ENCODE peak calls at places on chromosomes 5 and 9, in eight cellular contexts. Y is germinal center, X is GM12865, N is MV-4-11, W is HEK293T, H is WTC11, G is Kasumi-1, F is IMR-90. C is an unnamed sample.

GRCh38 chr9:81389569-81389993 is 299.8 kb downstream of the TLE1 start:
- DNase-seq in Y (no peak), X (no peak), N (no peak), W (no peak), H (no peak), G (no peak), F (peak; percentile 99), C (peak; percentile 30)

GRCh38 chr5:80957031-80957761 is 3.0 kb upstream of the RASGRF2 start:
- DNase-seq in Y (no peak), X (no peak), N (no peak), W (no peak), H (no peak), G (no peak), F (no peak), C (peak; percentile 53)

GRCh38 chr5:73464016-73464745 is 15.6 kb upstream of the FOXD1 start:
- DNase-seq in Y (no peak), X (no peak), N (no peak), W (no peak), H (no peak), G (no peak), F (peak; percentile 68), C (no peak)

GRCh38 chr9:38315085-38315595 is 77.4 kb upstream of the ALDH1B1 start:
- DNase-seq in Y (no peak), X (no peak), N (no peak), W (no peak), H (no peak), G (no peak), F (no peak), C (no peak)

GRCh38 chr5:2805080-2805479 is 53.6 kb upstream of the IRX2 start:
- DNase-seq in Y (no peak), X (no peak), N (no peak), W (no peak), H (peak; percentile 75), G (no peak), F (no peak), C (no peak)

GRCh38 chr5:143066556-143067281 is 296.5 kb downstream of the ARHGAP26 start:
- DNase-seq in Y (peak; percentile 55), X (peak; percentile 89), N (peak; percentile 29), W (no peak), H (no peak), G (no peak), F (no peak), C (no peak)

GRCh38 chr5:137752873-137753226 is 1.3 kb downstream of the HNRNPA0 start:
- DNase-seq in Y (no peak), X (no peak), N (peak; percentile 31), W (peak; percentile 17), H (peak; percentile 40), G (peak; percentile 69), F (no peak), C (peak; percentile 53)

GRCh38 chr9:133691659-133692363 is 46.3 kb downstream of the SARDH start:
- DNase-seq in Y (no peak), X (no peak), N (no peak), W (no peak), H (no peak), G (no peak), F (peak; percentile 43), C (no peak)

GRCh38 chr5:78887384-78888118 is 97.6 kb downstream of the ARSB start:
- DNase-seq in Y (peak; percentile 64), X (peak; percentile 86), N (peak; percentile 86), W (no peak), H (no peak), G (peak; percentile 56), F (peak; percentile 25), C (no peak)

GRCh38 chr5:149282966-149283332 is 11.3 kb downstream of the AFAP1L1 start:
- DNase-seq in Y (no peak), X (no peak), N (no peak), W (no peak), H (no peak), G (no peak), F (no peak), C (no peak)

GRCh38 chr5:6423327-6424109 is 25.1 kb upstream of the UBE2QL1 start:
- DNase-seq in Y (no peak), X (no peak), N (no peak), W (no peak), H (no peak), G (no peak), F (no peak), C (no peak)

GRCh38 chr9:133759946-133760345 is 21.8 kb upstream of the SARDH start:
- DNase-seq in Y (no peak), X (no peak), N (no peak), W (no peak), H (no peak), G (no peak), F (no peak), C (no peak)

GRCh38 chr5:150763023-150763793 is 4.4 kb upstream of the DCTN4 start:
- DNase-seq in Y (no peak), X (no peak), N (peak; percentile 98), W (no peak), H (no peak), G (peak; percentile 93), F (peak; percentile 67), C (no peak)

GRCh38 chr5:133612021-133612860 is at the start of gene FSTL4:
- DNase-seq in Y (peak; percentile 75), X (peak; percentile 11), N (no peak), W (peak; percentile 55), H (peak; percentile 75), G (no peak), F (no peak), C (peak; percentile 29)

GRCh38 chr9:18795947-18796705 is 236.9 kb downstream of the SAXO1 start:
- DNase-seq in Y (no peak), X (no peak), N (no peak), W (no peak), H (no peak), G (no peak), F (peak; percentile 61), C (no peak)

GRCh38 chr5:33319151-33319550 is 121.6 kb upstream of the TARS1 start:
- DNase-seq in Y (no peak), X (no peak), N (no peak), W (no peak), H (no peak), G (no peak), F (no peak), C (no peak)

GRCh38 chr5:32506251-32506661 is 61.7 kb upstream of the ZFR start:
- DNase-seq in Y (no peak), X (no peak), N (no peak), W (no peak), H (no peak), G (no peak), F (peak; percentile 17), C (peak; percentile 18)

GRCh38 chr5:74866653-74867162 is 521 bp upstream of the FAM169A start:
- DNase-seq in Y (no peak), X (no peak), N (no peak), W (peak; percentile 16), H (peak; percentile 50), G (no peak), F (no peak), C (peak; percentile 84)